ENCODE peak calls at places on chromosome 21, in four cellular contexts. H is cardiac muscle cell, O is amygdala, C is anterior cingulate cortex. V is an unnamed sample.

GRCh38 chr21:38095220-38095619 is 161.6 kb upstream of the KCNJ15 start:
- DNase-seq in H (no peak), O (no peak), C (no peak), V (no peak)

GRCh38 chr21:28150021-28150420 is 842.7 kb downstream of the LTN1 start:
- DNase-seq in H (no peak), O (no peak), C (no peak), V (no peak)

GRCh38 chr21:44051462-44051941 is 39.4 kb downstream of the TRAPPC10 start:
- DNase-seq in H (peak), O (peak), C (peak), V (peak)

GRCh38 chr21:45502006-45502345 is 40.3 kb downstream of the SLC19A1 start:
- DNase-seq in H (no peak), O (no peak), C (no peak), V (no peak)

GRCh38 chr21:43799301-43799840 is 10.0 kb downstream of the RRP1 start:
- DNase-seq in H (no peak), O (no peak), C (no peak), V (no peak)

GRCh38 chr21:29184047-29184446 is 53.6 kb downstream of the MAP3K7CL start:
- DNase-seq in H (no peak), O (no peak), C (no peak), V (no peak)

GRCh38 chr21:35163381-35163780 is 114.3 kb upstream of the RUNX1 start:
- DNase-seq in H (peak), O (no peak), C (no peak), V (no peak)

GRCh38 chr21:29301703-29302102 is 3.0 kb downstream of the BACH1 start:
- DNase-seq in H (no peak), O (no peak), C (no peak), V (no peak)

GRCh38 chr21:45391743-45392079 is 13.3 kb upstream of the COL18A1 start:
- DNase-seq in H (no peak), O (no peak), C (no peak), V (no peak)

GRCh38 chr21:26135520-26135919 is 35.0 kb downstream of the APP start:
- DNase-seq in H (no peak), O (no peak), C (no peak), V (no peak)

GRCh38 chr21:34154878-34155277 is 81.5 kb downstream of the MRPS6 start:
- DNase-seq in H (no peak), O (no peak), C (no peak), V (no peak)

GRCh38 chr21:45993210-45994085 is 11.9 kb downstream of the COL6A1 start:
- DNase-seq in H (no peak), O (no peak), C (no peak), V (no peak)

GRCh38 chr21:41825881-41826280 is 53.3 kb downstream of the PRDM15 start:
- DNase-seq in H (no peak), O (no peak), C (no peak), V (no peak)

V was measured in head of caudate nucleus.